ENCODE peak calls at places on chromosomes 13 and 19, in four cellular contexts. H, V, I and A are unnamed samples.

GRCh38 chr13:51590966-51591627 is 6.8 kb downstream of the WDFY2 start:
- DNase-seq in H (no peak), V (no peak), I (peak), A (peak)

GRCh38 chr19:18168673-18169381 is 4.8 kb upstream of the IFI30 start:
- DNase-seq in H (no peak), V (no peak), I (no peak), A (no peak)

GRCh38 chr13:39951301-39951700 is 295.8 kb downstream of the COG6 start:
- DNase-seq in H (no peak), V (no peak), I (no peak), A (no peak)

GRCh38 chr13:69585656-69586055 is 522.0 kb upstream of the ATXN8OS start:
- DNase-seq in H (no peak), V (no peak), I (no peak), A (no peak)

GRCh38 chr13:86383151-86383550 is 583.9 kb upstream of the SLITRK6 start:
- DNase-seq in H (no peak), V (no peak), I (no peak), A (no peak)

GRCh38 chr13:32645854-32646253 is 59.6 kb downstream of the PDS5B start:
- DNase-seq in H (no peak), V (no peak), I (no peak), A (no peak)

GRCh38 chr19:50817941-50818858 is 5.4 kb downstream of the KLK1 start:
- DNase-seq in H (no peak), V (no peak), I (peak), A (peak)

GRCh38 chr13:52195052-52195837 is 35.8 kb upstream of the NEK3 start:
- DNase-seq in H (peak), V (peak), I (peak), A (peak)

GRCh38 chr13:50575138-50575537 is 268.4 kb downstream of the DLEU7 start:
- DNase-seq in H (no peak), V (no peak), I (no peak), A (no peak)

GRCh38 chr13:100546713-100547405 is 41.7 kb downstream of the GGACT start:
- DNase-seq in H (no peak), V (no peak), I (no peak), A (no peak)

DNA sequence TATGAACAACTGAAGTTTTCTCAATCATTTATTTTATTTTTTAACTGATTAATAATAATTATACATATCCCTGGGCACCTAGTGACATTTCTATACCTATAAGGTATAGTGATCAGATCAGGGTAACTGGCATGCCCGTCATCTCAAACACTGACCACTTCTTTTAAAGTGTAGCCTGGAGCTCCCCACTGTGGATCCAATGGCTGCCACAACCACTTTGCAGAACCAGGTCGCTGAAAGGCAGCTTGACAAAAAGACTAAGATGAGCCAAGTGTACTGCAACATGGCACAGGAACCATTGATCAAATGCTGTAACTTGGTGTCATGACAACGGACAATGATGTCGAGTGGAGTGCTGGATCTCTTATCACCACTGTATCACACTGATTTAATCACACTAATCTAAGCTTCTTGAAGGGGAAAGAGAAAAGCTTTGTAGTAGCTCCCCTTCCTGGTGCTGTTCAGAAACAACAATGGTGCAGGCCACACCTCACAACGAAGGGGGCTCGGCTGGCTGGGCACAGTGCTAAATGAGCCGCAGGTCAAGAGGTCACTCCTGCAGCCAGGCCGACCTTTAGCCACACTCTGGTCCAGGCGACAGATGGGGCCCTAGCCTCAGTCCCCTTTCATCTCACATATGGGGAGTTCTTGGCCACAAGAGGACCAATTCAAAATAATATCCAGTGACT is 2.3 kb upstream of the TNFRSF19 start:
- DNase-seq in H (no peak), V (no peak), I (no peak), A (no peak)
- TF ChIP-seq CTCF in H (no peak), V (no peak), I (no peak), A (no peak)

GRCh38 chr13:25143693-25144092 is 28.4 kb downstream of the AMER2 start:
- DNase-seq in H (no peak), V (no peak), I (no peak), A (no peak)
- H3K4me3 ChIP-seq in H (no peak), V (peak), I (no peak), A (no peak)

GRCh38 chr13:83780201-83780600 is 102.1 kb downstream of the SLITRK1 start:
- DNase-seq in H (no peak), V (no peak), I (peak), A (peak)
- TF ChIP-seq CTCF in H (no peak), V (no peak), I (peak), A (peak)

DNA sequence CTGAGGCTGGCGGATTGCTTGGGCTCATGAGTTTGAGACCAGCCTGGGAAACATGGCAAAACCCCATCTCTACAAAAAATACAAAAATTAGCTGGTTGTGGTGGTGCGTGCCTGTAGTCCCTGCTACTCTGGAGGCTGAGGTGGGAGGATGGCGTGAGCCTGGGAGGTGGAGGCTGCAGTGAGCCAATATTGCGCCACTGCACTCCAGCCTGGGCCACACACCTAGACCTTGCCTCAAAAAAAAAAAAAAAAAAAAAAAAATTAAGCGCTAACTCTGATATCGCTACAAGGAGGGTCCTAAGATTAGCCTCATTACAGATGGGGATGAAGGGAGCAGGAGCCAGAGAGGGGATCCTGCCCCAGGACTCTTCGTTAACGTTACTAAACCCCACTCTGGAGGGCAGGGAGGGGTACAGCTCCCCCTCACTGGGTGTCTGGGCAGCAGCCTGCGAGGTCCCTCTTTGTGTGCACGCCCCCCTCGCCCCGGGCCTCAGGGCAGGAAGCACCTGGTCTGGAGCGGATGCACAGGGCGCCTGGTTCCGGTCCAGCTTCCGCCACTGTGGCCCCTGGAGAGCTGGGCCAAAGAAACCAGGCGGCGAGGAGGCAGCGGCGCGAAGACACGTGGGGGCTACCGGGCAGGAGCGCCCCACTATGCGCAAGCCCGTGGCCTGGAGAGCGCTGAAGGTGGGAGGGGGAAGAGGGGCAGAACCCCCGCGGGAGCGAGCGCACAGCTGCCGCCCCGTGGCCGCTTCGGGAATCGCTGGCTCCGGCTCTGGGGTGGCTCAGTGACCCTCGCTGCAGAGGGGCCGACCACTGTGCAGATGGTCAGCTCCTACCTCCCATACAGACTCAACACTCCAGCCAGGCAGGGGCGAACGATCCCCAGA is 1.5 kb upstream of the LYL1 start:
- DNase-seq in H (peak), V (no peak), I (no peak), A (no peak)
- H3K4me3 ChIP-seq in H (peak), V (peak), I (no peak), A (no peak)

GRCh38 chr19:13036366-13036976 is 41.2 kb downstream of the NFIX start:
- DNase-seq in H (no peak), V (no peak), I (peak), A (peak)
- TF ChIP-seq CTCF in H (no peak), V (peak), I (no peak), A (peak)

GRCh38 chr13:68173111-68173510 is 943.0 kb upstream of the PCDH9 start:
- DNase-seq in H (no peak), V (no peak), I (no peak), A (peak)
- H3K4me3 ChIP-seq in H (no peak), V (no peak), I (no peak), A (no peak)

GRCh38 chr13:25171517-25172302 is at the start of gene AMER2:
- DNase-seq in H (no peak), V (peak), I (peak), A (peak)
- TF ChIP-seq CTCF in H (no peak), V (no peak), I (no peak), A (no peak)

DNA sequence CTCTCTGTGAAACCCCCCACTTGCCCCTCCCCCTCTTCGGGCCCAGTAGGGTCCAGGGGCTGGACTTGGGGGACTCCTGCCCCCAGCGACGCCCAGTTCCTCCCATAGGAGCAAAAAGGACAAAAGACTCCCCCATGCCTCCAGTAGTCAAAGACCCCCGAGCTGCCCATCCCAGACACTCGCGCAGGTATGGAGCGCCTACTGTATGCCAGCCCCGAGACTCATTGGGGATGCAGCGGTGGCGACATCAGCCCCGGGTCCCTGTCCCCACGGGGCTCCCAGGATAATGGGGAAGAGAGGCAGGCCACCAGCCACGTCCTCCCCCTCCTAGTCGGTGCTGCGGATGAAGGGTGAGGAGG is 18.3 kb upstream of the ZNRF4 start:
- DNase-seq in H (no peak), V (no peak), I (no peak), A (no peak)
- H3K4me3 ChIP-seq in H (no peak), V (peak), I (no peak), A (no peak)

GRCh38 chr19:29663861-29664752 is 1.2 kb upstream of the PLEKHF1 start:
- DNase-seq in H (no peak), V (no peak), I (no peak), A (no peak)

GRCh38 chr19:29662604-29663404 is 2.5 kb upstream of the PLEKHF1 start:
- DNase-seq in H (peak), V (no peak), I (peak), A (peak)

GRCh38 chr19:29665215-29665825 is at the start of gene PLEKHF1:
- DNase-seq in H (peak), V (peak), I (peak), A (peak)

GRCh38 chr19:29665826-29666633 is 769 bp downstream of the PLEKHF1 start:
- DNase-seq in H (peak), V (no peak), I (peak), A (peak)

GRCh38 chr19:29664753-29665214 is 477 bp upstream of the PLEKHF1 start:
- DNase-seq in H (no peak), V (no peak), I (no peak), A (no peak)
- TF ChIP-seq CTCF in H (no peak), V (peak), I (no peak), A (no peak)

GRCh38 chr13:26320766-26321165 is 66.8 kb downstream of the CDK8 start:
- DNase-seq in H (no peak), V (no peak), I (no peak), A (no peak)
- H3K4me3 ChIP-seq in H (no peak), V (no peak), I (no peak), A (no peak)